ENCODE peak calls at places on chromosomes 12 and 14, in nine cellular contexts. X, I, W, T, B, K, F, R and M are unnamed samples.

GRCh38 chr14:87805315-87805723 is 187.7 kb downstream of the GALC start:
- DNase-seq in I (peak; percentile 74), R (peak; percentile 64), K (peak; percentile 4), F (peak; percentile 15), W (no peak), X (peak; percentile 76), T (peak; percentile 50), B (peak; percentile 36), M (peak; percentile 80)

GRCh38 chr12:117766008-117766407 is 202.8 kb downstream of the KSR2 start:
- DNase-seq in R (no peak), T (no peak), K (no peak), W (no peak), I (no peak), F (no peak), B (no peak), X (no peak), M (no peak)

GRCh38 chr12:123900898-123901376 is 71.7 kb downstream of the CCDC92 start:
- DNase-seq in R (no peak), K (no peak), B (peak; percentile 76), F (no peak), I (peak; percentile 49), X (peak; percentile 78), T (peak; percentile 63), W (no peak), M (no peak)

GRCh38 chr12:2489266-2489665 is 305.5 kb upstream of the FKBP4 start:
- DNase-seq in W (no peak), F (no peak), I (no peak), B (no peak), R (no peak), K (no peak), X (no peak), T (no peak), M (no peak)

GRCh38 chr12:47838286-47838931 is 18.7 kb upstream of the HDAC7 start:
- DNase-seq in K (no peak), F (no peak), R (peak; percentile 71), I (no peak), W (no peak), X (peak; percentile 78), B (peak; percentile 47), T (peak; percentile 50), M (peak; percentile 75)

GRCh38 chr12:100797246-100797645 is 2.7 kb downstream of the ANO4 start:
- DNase-seq in F (no peak), B (no peak), K (no peak), I (no peak), T (no peak), X (peak; percentile 37), W (no peak), R (no peak), M (no peak)

GRCh38 chr12:52686063-52686462 is 5.9 kb upstream of the KRT1 start:
- DNase-seq in R (no peak), X (no peak), W (no peak), F (no peak), T (no peak), B (no peak), I (no peak), K (no peak), M (no peak)

GRCh38 chr14:31897581-31898186 is 179.4 kb upstream of the ARHGAP5 start:
- DNase-seq in T (no peak), I (no peak), X (no peak), K (no peak), B (no peak), F (no peak), R (no peak), W (no peak), M (no peak)